ENCODE peak calls at places on chromosomes 3 and 15, in four cellular contexts. One of them, this sample, is unnamed. For H3K4me1, the result is how much of the 10 kb centered on the place peaks cover.

GRCh38 chr15:45171912-45172311 is 15.9 kb downstream of the SHF start:
- DNase-seq in H9: no peak
- DNase-seq in endothelial cell of umbilical vein: no peak
- DNase-seq in SK-N-SH: no peak
- DNase-seq in this sample: no peak

GRCh38 chr15:90126022-90126421 is 23.8 kb upstream of the IDH2 start:
- DNase-seq in H9: no peak
- DNase-seq in endothelial cell of umbilical vein: no peak
- DNase-seq in SK-N-SH: no peak
- DNase-seq in this sample: no peak

GRCh38 chr3:10274601-10275000 is 18.1 kb downstream of the GHRL start:
- DNase-seq in H9: no peak
- DNase-seq in endothelial cell of umbilical vein: no peak
- DNase-seq in SK-N-SH: no peak
- DNase-seq in this sample: no peak

GRCh38 chr3:185925353-185925752 is 12.5 kb downstream of the TRA2B start:
- DNase-seq in H9: no peak
- DNase-seq in endothelial cell of umbilical vein: no peak
- DNase-seq in SK-N-SH: no peak
- DNase-seq in this sample: no peak

GRCh38 chr3:81650187-81650586 is 111.3 kb downstream of the GBE1 start:
- DNase-seq in H9: no peak
- DNase-seq in endothelial cell of umbilical vein: no peak
- DNase-seq in SK-N-SH: no peak
- DNase-seq in this sample: no peak

GRCh38 chr15:92343869-92344643 is 49.6 kb upstream of the ST8SIA2 start:
- DNase-seq in H9: peak
- DNase-seq in endothelial cell of umbilical vein: no peak
- DNase-seq in SK-N-SH: no peak
- DNase-seq in this sample: no peak

GRCh38 chr15:78930577-78931388 is 14.1 kb downstream of the CTSH start:
- DNase-seq in H9: no peak
- DNase-seq in endothelial cell of umbilical vein: peak
- DNase-seq in SK-N-SH: peak
- DNase-seq in this sample: peak

GRCh38 chr3:23740517-23741402 is 65.0 kb upstream of the UBE2E1 start:
- DNase-seq in H9: no peak
- DNase-seq in endothelial cell of umbilical vein: peak
- DNase-seq in SK-N-SH: no peak
- DNase-seq in this sample: no peak

GRCh38 chr15:26518885-26519284 is 254.0 kb downstream of the GABRB3 start:
- DNase-seq in H9: no peak
- DNase-seq in endothelial cell of umbilical vein: no peak
- DNase-seq in SK-N-SH: no peak
- DNase-seq in this sample: peak

GRCh38 chr3:38116471-38117162 is 20.3 kb downstream of the ACAA1 start:
- DNase-seq in H9: no peak
- DNase-seq in endothelial cell of umbilical vein: no peak
- DNase-seq in SK-N-SH: no peak
- DNase-seq in this sample: no peak

GRCh38 chr3:9732753-9733115 is 1.2 kb downstream of the BRPF1 start:
- DNase-seq in H9: no peak
- DNase-seq in endothelial cell of umbilical vein: peak
- DNase-seq in SK-N-SH: no peak
- DNase-seq in this sample: no peak

GRCh38 chr3:88082854-88083253 is 23.8 kb downstream of the ZNF654 start:
- DNase-seq in H9: no peak
- DNase-seq in endothelial cell of umbilical vein: no peak
- DNase-seq in SK-N-SH: no peak
- DNase-seq in this sample: no peak

GRCh38 chr15:89774492-89774891 is 1.6 kb upstream of the MESP2 start:
- DNase-seq in H9: no peak
- DNase-seq in endothelial cell of umbilical vein: no peak
- DNase-seq in SK-N-SH: no peak
- DNase-seq in this sample: no peak

GRCh38 chr15:48785195-48785594 is 25.7 kb downstream of the CEP152 start:
- DNase-seq in H9: no peak
- DNase-seq in endothelial cell of umbilical vein: no peak
- DNase-seq in SK-N-SH: no peak
- DNase-seq in this sample: no peak

GRCh38 chr3:195071916-195072820 is 198.8 kb downstream of the XXYLT1 start:
- DNase-seq in H9: no peak
- DNase-seq in endothelial cell of umbilical vein: no peak
- DNase-seq in SK-N-SH: no peak
- DNase-seq in this sample: peak

GRCh38 chr15:80689297-80689696 is 5.8 kb upstream of the ABHD17C start:
- DNase-seq in H9: no peak
- DNase-seq in endothelial cell of umbilical vein: no peak
- DNase-seq in SK-N-SH: no peak
- DNase-seq in this sample: no peak

GRCh38 chr15:77144028-77144427 is 73.1 kb upstream of the TSPAN3 start:
- DNase-seq in H9: no peak
- DNase-seq in endothelial cell of umbilical vein: peak
- DNase-seq in SK-N-SH: no peak
- DNase-seq in this sample: no peak

GRCh38 chr3:150114273-150114672 is 143.6 kb upstream of the PFN2 start:
- DNase-seq in H9: no peak
- DNase-seq in endothelial cell of umbilical vein: no peak
- DNase-seq in SK-N-SH: no peak
- DNase-seq in this sample: no peak

GRCh38 chr3:197835509-197835908 is 44.5 kb downstream of the LRCH3 start:
- DNase-seq in H9: no peak
- DNase-seq in endothelial cell of umbilical vein: no peak
- DNase-seq in SK-N-SH: no peak
- DNase-seq in this sample: no peak

GRCh38 chr15:58398053-58398452 is 33.7 kb upstream of the LIPC start:
- DNase-seq in H9: no peak
- DNase-seq in endothelial cell of umbilical vein: no peak
- DNase-seq in SK-N-SH: no peak
- DNase-seq in this sample: no peak

GRCh38 chr15:41564286-41564959 is 5.4 kb downstream of the TYRO3 start:
- DNase-seq in H9: peak
- DNase-seq in endothelial cell of umbilical vein: no peak
- DNase-seq in SK-N-SH: peak
- DNase-seq in this sample: no peak
- H3K4me1 ChIP-seq in H9: under half
- H3K4me1 ChIP-seq in endothelial cell of umbilical vein: under half
- H3K4me1 ChIP-seq in SK-N-SH: under half
- H3K4me1 ChIP-seq in this sample: under half

GRCh38 chr3:133865136-133865855 is 30.4 kb downstream of the RAB6B start:
- DNase-seq in H9: no peak
- DNase-seq in endothelial cell of umbilical vein: no peak
- DNase-seq in SK-N-SH: no peak
- DNase-seq in this sample: peak
- TF ChIP-seq CTCF in H9: peak
- TF ChIP-seq CTCF in endothelial cell of umbilical vein: no peak
- TF ChIP-seq CTCF in SK-N-SH: no peak
- TF ChIP-seq CTCF in this sample: no peak

DNA sequence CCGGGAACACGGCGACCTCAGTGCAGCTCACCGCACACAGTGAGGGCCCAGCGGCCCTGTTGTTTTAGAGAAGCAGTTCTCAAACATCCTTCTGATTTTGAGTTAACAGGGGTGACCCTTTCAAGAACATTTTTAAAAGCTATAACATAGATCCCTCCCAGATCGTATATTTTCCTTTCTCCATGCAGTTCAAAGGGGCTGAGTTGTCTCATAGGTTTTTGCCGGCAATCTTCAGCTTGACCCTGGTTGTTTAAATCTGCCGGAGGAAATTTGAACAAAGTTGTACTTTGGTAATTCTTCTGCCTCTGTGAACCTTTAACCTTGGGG is 14.3 kb downstream of the EEFSEC start:
- DNase-seq in H9: no peak
- DNase-seq in endothelial cell of umbilical vein: no peak
- DNase-seq in SK-N-SH: no peak
- DNase-seq in this sample: no peak
- H3K4me1 ChIP-seq in H9: under half
- H3K4me1 ChIP-seq in endothelial cell of umbilical vein: under half
- H3K4me1 ChIP-seq in SK-N-SH: under half
- H3K4me1 ChIP-seq in this sample: under half

GRCh38 chr3:217436-217835 is 20.9 kb downstream of the CHL1 start:
- DNase-seq in H9: no peak
- DNase-seq in endothelial cell of umbilical vein: no peak
- DNase-seq in SK-N-SH: no peak
- DNase-seq in this sample: no peak
- TF ChIP-seq CTCF in H9: no peak
- TF ChIP-seq CTCF in endothelial cell of umbilical vein: no peak
- TF ChIP-seq CTCF in SK-N-SH: no peak
- TF ChIP-seq CTCF in this sample: no peak

DNA sequence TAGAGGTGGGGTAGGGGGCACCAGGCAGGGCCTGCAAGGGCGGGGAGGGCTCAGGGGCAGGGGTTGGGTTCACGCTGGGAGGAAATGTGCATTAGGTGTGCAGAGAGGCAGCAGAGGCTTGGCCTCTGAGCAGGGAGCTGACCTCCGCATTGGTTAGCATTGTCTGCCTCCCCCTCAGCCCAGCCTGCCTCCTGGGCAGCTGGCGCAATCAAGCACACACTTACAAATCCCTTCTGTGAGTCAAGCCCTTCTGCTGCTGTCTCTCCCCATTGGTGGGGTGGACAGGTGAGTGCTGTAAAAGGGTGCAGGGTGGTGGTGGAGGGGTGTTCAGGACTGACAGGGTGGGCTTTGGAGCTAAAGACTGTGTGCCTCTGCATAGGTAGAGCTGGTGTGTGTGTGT is 9.3 kb downstream of the LOXL1 start:
- DNase-seq in H9: no peak
- DNase-seq in endothelial cell of umbilical vein: no peak
- DNase-seq in SK-N-SH: no peak
- DNase-seq in this sample: no peak
- H3K4me1 ChIP-seq in H9: under half
- H3K4me1 ChIP-seq in endothelial cell of umbilical vein: under half
- H3K4me1 ChIP-seq in SK-N-SH: under half
- H3K4me1 ChIP-seq in this sample: under half